ENCODE peak calls at places on chromosome 12, in six cellular contexts. D is CD8-positive, alpha-beta T cell; C is MM.1S; U is neuronal stem cell; R is A549; L is stomach. W is an unnamed sample.
A peak's percentile ranks its signal among the peaks of the same experiment; 100 is the strongest.

GRCh38 chr12:52580496-52580895 is 6.9 kb upstream of the KRT74 start:
- DNase-seq in U (no peak), D (no peak), R (no peak), C (no peak), L (no peak), W (no peak)

GRCh38 chr12:120199595-120200306 is 1.2 kb downstream of the RPLP0 start:
- DNase-seq in U (no peak), D (no peak), L (no peak), R (no peak), C (no peak), W (peak; percentile 33)

GRCh38 chr12:120833849-120834248 is 70.3 kb downstream of the SPPL3 start:
- DNase-seq in C (peak; percentile 54), L (no peak), D (no peak), R (no peak), U (no peak), W (no peak)

GRCh38 chr12:88299567-88300101 is 157.5 kb downstream of the TMTC3 start:
- DNase-seq in L (no peak), R (peak; percentile 96), D (no peak), U (no peak), C (peak; percentile 71), W (no peak)

GRCh38 chr12:12562016-12562483 is 613 bp downstream of the DUSP16 start:
- DNase-seq in U (peak; percentile 68), R (peak; percentile 33), D (peak; percentile 12), C (peak; percentile 30), L (no peak), W (no peak)

GRCh38 chr12:131857908-131858850 is 30.0 kb downstream of the MMP17 start:
- DNase-seq in U (no peak), C (no peak), D (no peak), R (peak; percentile 68), L (no peak), W (no peak)

GRCh38 chr12:538731-539539 is 79.2 kb downstream of the B4GALNT3 start:
- DNase-seq in U (no peak), C (no peak), D (peak; percentile 29), R (peak; percentile 55), L (peak; percentile 82), W (peak; percentile 81)

GRCh38 chr12:123916729-123917128 is 55.9 kb downstream of the CCDC92 start:
- DNase-seq in L (no peak), R (no peak), D (peak; percentile 34), C (no peak), U (no peak), W (no peak)

GRCh38 chr12:55072093-55072492 is 52.3 kb downstream of the NEUROD4 start:
- DNase-seq in R (peak; percentile 62), U (no peak), D (peak; percentile 66), C (peak; percentile 88), L (peak; percentile 61), W (peak; percentile 40)

GRCh38 chr12:94565683-94566082 is 84.7 kb downstream of the TMCC3 start:
- DNase-seq in U (no peak), D (no peak), R (no peak), C (no peak), L (no peak), W (no peak)

GRCh38 chr12:130351331-130351730 is 13.6 kb downstream of the PIWIL1 start:
- DNase-seq in C (no peak), D (no peak), U (no peak), L (no peak), R (no peak), W (no peak)

GRCh38 chr12:55929306-55929791 is 1.6 kb upstream of the DGKA start:
- DNase-seq in R (no peak), D (peak; percentile 86), U (no peak), C (peak; percentile 76), L (peak; percentile 52), W (peak; percentile 70)

GRCh38 chr12:10497602-10498001 is 8.1 kb upstream of the EIF2S3B start:
- DNase-seq in L (no peak), D (peak; percentile 57), C (no peak), U (no peak), R (no peak), W (peak; percentile 30)

DNA sequence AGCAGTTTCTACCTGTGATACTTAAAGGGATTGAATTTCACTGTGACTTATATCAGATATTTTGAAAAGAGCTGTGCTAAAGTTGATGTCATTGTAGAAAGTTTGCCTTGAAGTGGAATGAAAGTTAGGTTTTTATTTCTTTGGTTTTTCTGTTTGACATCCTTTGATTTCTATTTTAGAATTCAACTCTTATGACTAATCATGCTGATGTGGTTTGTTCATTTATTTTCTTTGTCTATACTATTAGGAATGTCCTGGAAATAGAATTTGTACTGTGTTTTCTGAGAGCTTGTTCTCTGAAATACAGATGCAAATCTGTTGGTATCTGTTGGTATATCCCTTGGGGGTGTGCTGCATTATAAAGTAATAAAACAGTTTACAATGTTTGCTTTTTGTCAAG is 3.3 kb downstream of the CNOT2 start:
- DNase-seq in U (no peak), L (no peak), C (no peak), R (no peak), D (no peak), W (no peak)
- H3K4me3 ChIP-seq in U (no peak overlapping the region), L (no peak overlapping the region), C (no peak overlapping the region), R (no peak overlapping the region), D (no peak overlapping the region), W (no peak overlapping the region)

DNA sequence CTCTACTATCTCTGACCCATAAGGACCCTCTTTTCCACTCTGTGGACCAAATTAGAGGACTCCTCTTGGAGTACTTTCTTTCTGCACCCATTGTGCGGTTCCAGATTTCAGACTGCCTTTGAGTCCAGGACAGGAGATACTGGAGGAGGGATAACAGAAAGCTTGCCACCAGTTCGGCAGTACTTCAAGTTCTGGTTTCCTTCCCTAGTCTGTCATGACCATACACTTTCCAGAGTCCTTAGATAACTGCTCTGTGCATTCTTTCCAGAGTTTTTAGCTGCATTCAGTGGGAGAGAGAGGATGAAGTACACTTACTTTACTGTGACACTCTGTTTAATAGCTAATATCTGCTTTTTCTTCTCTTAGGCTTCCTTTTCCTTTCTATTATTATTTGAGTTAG is 54.8 kb upstream of the OSBPL8 start:
- DNase-seq in U (no peak), L (no peak), D (no peak), R (no peak), C (no peak), W (no peak)
- H3K4me3 ChIP-seq in U (no peak overlapping the region), L (no peak overlapping the region), D (no peak overlapping the region), R (no peak overlapping the region), C (no peak overlapping the region), W (no peak overlapping the region)

GRCh38 chr12:106580671-106581508 is 1.9 kb upstream of the RFX4 start:
- DNase-seq in D (no peak), R (no peak), U (no peak), C (no peak), L (no peak), W (no peak)

GRCh38 chr12:106583578-106584103 is 837 bp downstream of the RFX4 start:
- DNase-seq in C (no peak), U (peak; percentile 56), R (peak; percentile 56), L (no peak), D (no peak), W (no peak)

GRCh38 chr12:106582661-106583577 is at the start of gene RFX4:
- DNase-seq in L (no peak), U (peak; percentile 76), C (no peak), D (no peak), R (no peak), W (no peak)

GRCh38 chr12:106581543-106582263 is 1.1 kb upstream of the RFX4 start:
- DNase-seq in C (no peak), U (peak; percentile 70), D (no peak), R (no peak), L (no peak), W (no peak)

DNA sequence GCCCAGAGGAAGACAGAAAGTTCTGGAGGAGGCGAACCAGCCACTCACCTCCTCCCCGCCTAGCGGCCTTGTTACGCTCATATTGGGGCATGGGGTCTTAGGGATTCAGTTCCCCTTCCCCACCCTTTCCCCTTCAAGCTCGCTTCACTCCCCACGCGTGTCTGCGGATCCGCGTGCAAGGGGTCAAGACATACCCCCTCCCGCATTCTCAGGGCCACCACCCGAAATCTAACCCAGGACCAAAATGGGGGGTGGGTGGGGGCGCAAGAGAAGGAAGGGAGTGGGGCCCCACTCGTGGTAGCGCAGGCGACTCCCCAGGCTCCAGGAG is 576 bp upstream of the RFX4 start:
- DNase-seq in C (no peak), L (no peak), R (no peak), U (peak; percentile 33), D (no peak), W (no peak)
- H3K4me3 ChIP-seq in C (no peak overlapping the region), L (peak overlapping the region; percentile 51), R (peak overlapping the region; percentile 46), U (peak overlapping the region; percentile 28), D (no peak overlapping the region), W (no peak overlapping the region)

DNA sequence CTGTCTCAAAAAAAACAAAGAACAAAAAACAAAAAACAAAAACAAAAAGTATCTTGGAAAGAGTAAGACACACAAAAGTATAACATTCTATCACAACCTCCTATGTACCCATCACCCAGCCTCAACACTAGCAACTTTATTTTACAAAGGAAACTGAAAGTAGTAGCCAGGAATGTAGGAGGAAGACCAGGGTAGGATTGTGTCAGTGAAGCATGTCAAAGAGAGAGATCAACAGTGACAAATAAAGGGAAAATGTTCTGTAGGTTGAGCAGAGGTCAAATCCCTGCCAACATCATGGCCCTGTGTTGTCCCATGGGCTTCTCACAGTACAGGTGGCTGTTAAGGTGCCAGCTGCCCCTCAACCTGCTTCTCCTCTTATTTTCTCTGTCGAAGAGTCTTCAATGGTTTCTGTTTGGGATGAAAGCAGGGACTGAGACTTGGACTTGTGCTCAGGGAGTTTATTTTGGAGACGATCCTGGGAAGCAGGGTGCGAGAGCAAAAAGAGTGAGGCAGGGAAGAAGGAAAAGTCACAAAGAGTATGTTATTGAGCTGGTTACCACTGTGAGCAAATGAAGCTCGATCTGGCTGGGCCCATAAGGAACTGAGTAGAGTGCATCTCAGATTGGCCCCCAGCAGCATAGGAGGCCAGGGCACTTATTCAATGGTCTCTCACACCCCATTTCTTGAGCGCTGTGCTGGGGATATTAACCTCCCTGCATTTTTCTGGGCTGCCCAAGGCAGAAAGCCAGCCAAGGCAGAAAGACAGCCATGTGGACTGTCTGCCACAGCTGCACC is 29.4 kb upstream of the CTDSP2 start:
- DNase-seq in C (no peak), R (no peak), L (no peak), D (no peak), U (no peak), W (no peak)
- H3K4me3 ChIP-seq in C (no peak overlapping the region), R (no peak overlapping the region), L (no peak overlapping the region), D (no peak overlapping the region), U (no peak overlapping the region), W (no peak overlapping the region)

GRCh38 chr12:92341333-92341691 is 195.7 kb upstream of the BTG1 start:
- DNase-seq in C (no peak), D (no peak), R (no peak), L (no peak), U (no peak), W (peak; percentile 33)
- H3K4me3 ChIP-seq in C (no peak overlapping the region), D (no peak overlapping the region), R (no peak overlapping the region), L (peak overlapping the region; percentile 23), U (no peak overlapping the region), W (no peak overlapping the region)